ENCODE peak calls at places on chromosomes 13 and 19, in six cellular contexts. One of them, this sample, is unnamed. For H3K4me1, the result is how much of the 10 kb centered on the place peaks cover.

GRCh38 chr19:35777411-35777841 is 2.1 kb downstream of the ARHGAP33 start:
- DNase-seq in transverse colon: no peak
- DNase-seq in Peyer's patch: no peak
- DNase-seq in IMR-90: no peak
- DNase-seq in stomach: no peak
- DNase-seq in pancreas: peak
- DNase-seq in this sample: no peak

GRCh38 chr13:109919715-109920375 is 133.5 kb upstream of the IRS2 start:
- DNase-seq in transverse colon: no peak
- DNase-seq in Peyer's patch: no peak
- DNase-seq in IMR-90: peak
- DNase-seq in stomach: no peak
- DNase-seq in pancreas: no peak
- DNase-seq in this sample: no peak

GRCh38 chr13:23724196-23724970 is 154.2 kb downstream of the TNFRSF19 start:
- DNase-seq in transverse colon: no peak
- DNase-seq in Peyer's patch: no peak
- DNase-seq in IMR-90: peak
- DNase-seq in stomach: no peak
- DNase-seq in pancreas: no peak
- DNase-seq in this sample: no peak

GRCh38 chr13:107441279-107441678 is 774.1 kb downstream of the LIG4 start:
- DNase-seq in transverse colon: no peak
- DNase-seq in Peyer's patch: no peak
- DNase-seq in IMR-90: peak
- DNase-seq in stomach: no peak
- DNase-seq in pancreas: no peak
- DNase-seq in this sample: no peak

GRCh38 chr13:31731923-31732322 is 7.4 kb upstream of the RXFP2 start:
- DNase-seq in transverse colon: no peak
- DNase-seq in Peyer's patch: no peak
- DNase-seq in IMR-90: no peak
- DNase-seq in stomach: no peak
- DNase-seq in pancreas: no peak
- DNase-seq in this sample: no peak

GRCh38 chr13:99258946-99259345 is 767 bp upstream of the GPR18 start:
- DNase-seq in transverse colon: no peak
- DNase-seq in Peyer's patch: no peak
- DNase-seq in IMR-90: no peak
- DNase-seq in stomach: no peak
- DNase-seq in pancreas: no peak
- DNase-seq in this sample: no peak

GRCh38 chr13:28584873-28585317 is 74.0 kb upstream of the POMP start:
- DNase-seq in transverse colon: no peak
- DNase-seq in Peyer's patch: no peak
- DNase-seq in IMR-90: peak
- DNase-seq in stomach: no peak
- DNase-seq in pancreas: no peak
- DNase-seq in this sample: no peak

GRCh38 chr19:14375055-14375581 is 6.1 kb upstream of the ADGRE5 start:
- DNase-seq in transverse colon: peak
- DNase-seq in Peyer's patch: no peak
- DNase-seq in IMR-90: no peak
- DNase-seq in stomach: peak
- DNase-seq in pancreas: no peak
- DNase-seq in this sample: peak

GRCh38 chr13:109783447-109783814 is 3.0 kb downstream of the IRS2 start:
- DNase-seq in transverse colon: no peak
- DNase-seq in Peyer's patch: no peak
- DNase-seq in IMR-90: no peak
- DNase-seq in stomach: no peak
- DNase-seq in pancreas: peak
- DNase-seq in this sample: no peak

GRCh38 chr19:47141695-47142094 is 11.1 kb downstream of the SAE1 start:
- DNase-seq in transverse colon: no peak
- DNase-seq in Peyer's patch: no peak
- DNase-seq in IMR-90: no peak
- DNase-seq in stomach: no peak
- DNase-seq in pancreas: no peak
- DNase-seq in this sample: no peak

GRCh38 chr13:62653371-62653770 is 1237.7 kb upstream of the PCDH20 start:
- DNase-seq in transverse colon: no peak
- DNase-seq in Peyer's patch: no peak
- DNase-seq in IMR-90: peak
- DNase-seq in stomach: no peak
- DNase-seq in pancreas: no peak
- DNase-seq in this sample: no peak

GRCh38 chr19:13619203-13619632 is 112.9 kb upstream of the CACNA1A start:
- DNase-seq in transverse colon: no peak
- DNase-seq in Peyer's patch: no peak
- DNase-seq in IMR-90: peak
- DNase-seq in stomach: no peak
- DNase-seq in pancreas: no peak
- DNase-seq in this sample: no peak

GRCh38 chr13:47226516-47226915 is 329.7 kb upstream of the HTR2A start:
- DNase-seq in transverse colon: no peak
- DNase-seq in Peyer's patch: no peak
- DNase-seq in IMR-90: peak
- DNase-seq in stomach: no peak
- DNase-seq in pancreas: no peak
- DNase-seq in this sample: no peak

GRCh38 chr19:40147693-40148347 is 43.4 kb upstream of the MAP3K10 start:
- DNase-seq in transverse colon: peak
- DNase-seq in Peyer's patch: no peak
- DNase-seq in IMR-90: peak
- DNase-seq in stomach: no peak
- DNase-seq in pancreas: no peak
- DNase-seq in this sample: no peak

GRCh38 chr13:70339738-70340137 is 231.5 kb upstream of the KLHL1 start:
- DNase-seq in transverse colon: no peak
- DNase-seq in Peyer's patch: no peak
- DNase-seq in IMR-90: no peak
- DNase-seq in stomach: peak
- DNase-seq in pancreas: no peak
- DNase-seq in this sample: no peak

GRCh38 chr13:31909889-31910551 is 121.6 kb upstream of the FRY start:
- DNase-seq in transverse colon: peak
- DNase-seq in Peyer's patch: no peak
- DNase-seq in IMR-90: peak
- DNase-seq in stomach: peak
- DNase-seq in pancreas: no peak
- DNase-seq in this sample: no peak

GRCh38 chr19:2416321-2417097 is 10.9 kb downstream of the TIMM13 start:
- DNase-seq in transverse colon: no peak
- DNase-seq in Peyer's patch: no peak
- DNase-seq in IMR-90: no peak
- DNase-seq in stomach: no peak
- DNase-seq in pancreas: peak
- DNase-seq in this sample: no peak

GRCh38 chr13:75178436-75178835 is 303.5 kb downstream of the TBC1D4 start:
- DNase-seq in transverse colon: no peak
- DNase-seq in Peyer's patch: no peak
- DNase-seq in IMR-90: no peak
- DNase-seq in stomach: no peak
- DNase-seq in pancreas: no peak
- DNase-seq in this sample: no peak

GRCh38 chr13:90640976-90641375 is 706.5 kb upstream of the MIR17HG start:
- DNase-seq in transverse colon: no peak
- DNase-seq in Peyer's patch: no peak
- DNase-seq in IMR-90: no peak
- DNase-seq in stomach: no peak
- DNase-seq in pancreas: no peak
- DNase-seq in this sample: no peak

GRCh38 chr19:50506700-50507099 is 4.3 kb downstream of the JOSD2 start:
- DNase-seq in transverse colon: no peak
- DNase-seq in Peyer's patch: peak
- DNase-seq in IMR-90: no peak
- DNase-seq in stomach: no peak
- DNase-seq in pancreas: peak
- DNase-seq in this sample: no peak

GRCh38 chr19:48624067-48624594 is 4.8 kb downstream of the SPHK2 start:
- DNase-seq in transverse colon: peak
- DNase-seq in Peyer's patch: peak
- DNase-seq in IMR-90: peak
- DNase-seq in stomach: peak
- DNase-seq in pancreas: peak
- DNase-seq in this sample: peak

GRCh38 chr13:40756042-40756441 is 14.9 kb downstream of the MRPS31 start:
- DNase-seq in transverse colon: no peak
- DNase-seq in Peyer's patch: no peak
- DNase-seq in IMR-90: no peak
- DNase-seq in stomach: no peak
- DNase-seq in pancreas: no peak
- DNase-seq in this sample: no peak

GRCh38 chr19:35142531-35143230 is 374 bp upstream of the FXYD7 start:
- DNase-seq in transverse colon: peak
- DNase-seq in Peyer's patch: peak
- DNase-seq in IMR-90: no peak
- DNase-seq in stomach: peak
- DNase-seq in pancreas: peak
- DNase-seq in this sample: no peak

GRCh38 chr13:30413842-30414241 is 8.5 kb upstream of the UBE2L5 start:
- DNase-seq in transverse colon: no peak
- DNase-seq in Peyer's patch: no peak
- DNase-seq in IMR-90: no peak
- DNase-seq in stomach: no peak
- DNase-seq in pancreas: no peak
- DNase-seq in this sample: no peak

GRCh38 chr19:33358408-33358807 is 15.1 kb upstream of the CEBPG start:
- DNase-seq in transverse colon: no peak
- DNase-seq in Peyer's patch: no peak
- DNase-seq in IMR-90: no peak
- DNase-seq in stomach: no peak
- DNase-seq in pancreas: no peak
- DNase-seq in this sample: no peak

DNA sequence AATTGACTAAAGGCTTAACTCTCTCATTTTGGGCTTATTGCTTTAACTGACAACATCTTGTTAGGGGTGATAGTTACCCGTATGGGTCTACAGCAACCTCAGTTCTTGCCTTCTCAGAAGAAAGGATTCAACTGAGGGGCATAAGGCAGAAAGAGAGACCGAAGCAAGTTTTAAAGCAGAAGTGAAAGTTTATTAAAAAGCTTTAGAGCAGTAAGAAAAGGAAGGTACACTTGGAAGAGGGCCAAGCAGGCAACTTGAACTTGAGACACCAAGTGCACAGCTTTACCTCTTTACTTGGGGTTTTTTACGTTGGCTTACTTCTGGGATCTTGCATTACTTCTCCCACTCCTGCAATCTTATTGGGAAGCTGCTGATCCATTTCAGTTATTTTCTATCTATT is 246.9 kb upstream of the PRR20A start:
- DNase-seq in transverse colon: no peak
- DNase-seq in Peyer's patch: no peak
- DNase-seq in IMR-90: no peak
- DNase-seq in stomach: no peak
- DNase-seq in pancreas: no peak
- DNase-seq in this sample: no peak
- H3K4me3 ChIP-seq in transverse colon: no peak
- H3K4me3 ChIP-seq in Peyer's patch: no peak
- H3K4me3 ChIP-seq in IMR-90: no peak
- H3K4me3 ChIP-seq in stomach: no peak
- H3K4me3 ChIP-seq in pancreas: no peak
- H3K4me3 ChIP-seq in this sample: no peak

GRCh38 chr19:53882391-53883050 is 524 bp downstream of the PRKCG start:
- DNase-seq in transverse colon: no peak
- DNase-seq in Peyer's patch: no peak
- DNase-seq in IMR-90: no peak
- DNase-seq in stomach: no peak
- DNase-seq in pancreas: no peak
- DNase-seq in this sample: no peak
- TF ChIP-seq CTCF in transverse colon: no peak
- TF ChIP-seq CTCF in Peyer's patch: no peak
- TF ChIP-seq CTCF in IMR-90: no peak
- TF ChIP-seq CTCF in stomach: peak
- TF ChIP-seq CTCF in pancreas: peak
- TF ChIP-seq CTCF in this sample: no peak

GRCh38 chr13:20482275-20482761 is 43.3 kb downstream of the CRYL1 start:
- DNase-seq in transverse colon: no peak
- DNase-seq in Peyer's patch: no peak
- DNase-seq in IMR-90: no peak
- DNase-seq in stomach: no peak
- DNase-seq in pancreas: no peak
- DNase-seq in this sample: no peak
- H3K4me1 ChIP-seq in transverse colon: under half
- H3K4me1 ChIP-seq in Peyer's patch: under half
- H3K4me1 ChIP-seq in IMR-90: under half
- H3K4me1 ChIP-seq in stomach: under half
- H3K4me1 ChIP-seq in pancreas: under half
- H3K4me1 ChIP-seq in this sample: under half

GRCh38 chr19:31347356-31347755 is 1.9 kb downstream of the TSHZ3 start:
- DNase-seq in transverse colon: no peak
- DNase-seq in Peyer's patch: no peak
- DNase-seq in IMR-90: peak
- DNase-seq in stomach: no peak
- DNase-seq in pancreas: no peak
- DNase-seq in this sample: no peak
- H3K4me3 ChIP-seq in transverse colon: no peak
- H3K4me3 ChIP-seq in Peyer's patch: no peak
- H3K4me3 ChIP-seq in IMR-90: peak
- H3K4me3 ChIP-seq in stomach: peak
- H3K4me3 ChIP-seq in pancreas: no peak
- H3K4me3 ChIP-seq in this sample: no peak

DNA sequence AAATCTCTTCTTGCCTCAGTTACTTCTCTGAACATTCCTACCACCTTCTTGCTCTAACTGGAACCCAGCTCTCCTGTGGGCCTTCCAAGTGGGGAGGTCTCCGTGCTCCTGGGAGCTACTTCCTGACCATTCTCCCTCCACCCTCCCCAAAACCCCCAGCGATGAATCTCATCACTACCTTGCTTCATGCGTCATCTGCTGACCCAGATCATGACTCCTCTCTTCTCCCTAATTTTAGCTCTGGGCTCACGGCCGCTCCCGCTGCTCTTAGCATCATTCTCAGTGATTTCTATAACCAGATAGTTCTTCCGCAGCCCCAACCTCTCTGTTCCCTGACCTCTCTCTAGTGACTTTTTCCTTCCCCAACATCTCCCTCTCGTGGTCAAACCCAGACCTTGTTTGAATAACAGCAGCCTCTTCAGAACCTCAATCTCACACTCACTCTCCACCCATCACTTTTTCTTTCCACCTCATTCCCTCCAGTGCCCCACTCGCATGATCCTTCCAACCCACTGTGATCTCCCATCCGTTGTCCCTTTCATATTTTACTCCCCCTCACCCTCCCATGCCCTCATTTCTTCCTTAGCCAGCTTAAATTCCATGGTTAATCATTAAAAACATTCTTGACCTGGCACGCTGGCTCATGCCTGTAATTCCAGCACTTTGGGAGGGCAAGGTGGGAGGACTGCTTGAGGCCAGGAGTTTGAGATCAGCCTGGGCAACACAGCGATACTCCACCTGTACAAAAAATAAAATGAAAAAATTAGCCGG is 21.8 kb downstream of the MRPS12 start:
- DNase-seq in transverse colon: peak
- DNase-seq in Peyer's patch: no peak
- DNase-seq in IMR-90: peak
- DNase-seq in stomach: peak
- DNase-seq in pancreas: no peak
- DNase-seq in this sample: no peak
- TF ChIP-seq CTCF in transverse colon: peak
- TF ChIP-seq CTCF in Peyer's patch: peak
- TF ChIP-seq CTCF in IMR-90: peak
- TF ChIP-seq CTCF in stomach: no peak
- TF ChIP-seq CTCF in pancreas: peak
- TF ChIP-seq CTCF in this sample: no peak